ENCODE peak calls at places on chromosomes 1 and 21, in five cellular contexts. C, B, H, J and R are unnamed samples.

GRCh38 chr1:234731371-234732085 is 121.5 kb upstream of the IRF2BP2 start:
- DNase-seq in C (no peak), B (peak; percentile 88), H (no peak), J (peak; percentile 66), R (no peak)

GRCh38 chr1:47023268-47024137 is at the start of gene CYP4X1:
- DNase-seq in C (no peak), B (no peak), H (no peak), J (no peak), R (no peak)

GRCh38 chr1:167795810-167796740 is 74.3 kb downstream of the MPZL1 start:
- DNase-seq in C (no peak), B (peak; percentile 19), H (peak; percentile 53), J (no peak), R (no peak)

GRCh38 chr1:155993595-155993994 is 15.2 kb upstream of the ARHGEF2 start:
- DNase-seq in C (no peak), B (no peak), H (no peak), J (no peak), R (no peak)

GRCh38 chr21:42632336-42632751 is 21.1 kb upstream of the PDE9A start:
- DNase-seq in C (no peak), B (no peak), H (no peak), J (no peak), R (no peak)

GRCh38 chr1:26582836-26583460 is 53.4 kb downstream of the RPS6KA1 start:
- DNase-seq in C (no peak), B (peak; percentile 76), H (no peak), J (peak; percentile 50), R (no peak)

GRCh38 chr21:45504516-45505415 is 37.5 kb downstream of the SLC19A1 start:
- DNase-seq in C (no peak), B (no peak), H (no peak), J (no peak), R (no peak)

GRCh38 chr1:112396668-112397025 is 633 bp downstream of the CTTNBP2NL start:
- DNase-seq in C (peak; percentile 38), B (peak; percentile 44), H (peak; percentile 33), J (peak; percentile 14), R (no peak)

GRCh38 chr1:21314797-21315396 is 24.6 kb upstream of the ECE1 start:
- DNase-seq in C (no peak), B (no peak), H (no peak), J (no peak), R (no peak)

GRCh38 chr1:203201516-203202205 is 15.2 kb upstream of the CHI3L1 start:
- DNase-seq in C (no peak), B (no peak), H (no peak), J (no peak), R (no peak)

GRCh38 chr1:183646780-183647179 is 6.3 kb downstream of the APOBEC4 start:
- DNase-seq in C (no peak), B (no peak), H (no peak), J (no peak), R (no peak)

GRCh38 chr1:38285807-38286530 is 239.4 kb upstream of the POU3F1 start:
- DNase-seq in C (no peak), B (no peak), H (no peak), J (no peak), R (no peak)